ENCODE peak calls at places on chromosomes 4 and X, in six cellular contexts. F is IMR-90, E is mesendoderm, R is neuronal stem cell, H is trophoblast cell, P is H1. U is an unnamed sample.

GRCh38 chr4:40629401-40630334 is at the start of gene RBM47:
- DNase-seq in F (peak; percentile 40), R (peak; percentile 54), E (peak; percentile 92), P (peak; percentile 88), H (peak; percentile 92), U (peak; percentile 73)

GRCh38 chr4:150078996-150079581 is 844 bp downstream of the DCLK2 start:
- DNase-seq in E (peak; percentile 65), R (peak; percentile 31), P (peak; percentile 73), H (peak; percentile 20), F (peak; percentile 40), U (peak; percentile 70)

GRCh38 chr4:29278580-29278979 is 1441.6 kb upstream of the PCDH7 start:
- DNase-seq in P (no peak), E (no peak), H (no peak), F (peak; percentile 79), R (no peak), U (peak; percentile 41)

GRCh38 chr4:127047930-127048329 is 584.8 kb upstream of the INTU start:
- DNase-seq in P (no peak), E (no peak), F (peak; percentile 40), H (no peak), R (no peak), U (peak; percentile 39)

GRCh38 chr4:177505171-177505615 is 63.0 kb upstream of the AGA start:
- DNase-seq in E (peak; percentile 75), R (no peak), P (peak; percentile 76), H (no peak), F (no peak), U (no peak)

GRCh38 chrX:70042399-70043371 is 7.1 kb downstream of the AWAT2 start:
- DNase-seq in P (no peak), E (peak; percentile 71), R (no peak), F (peak; percentile 42), H (no peak), U (no peak)

GRCh38 chr4:128606173-128606572 is 203.3 kb upstream of the JADE1 start:
- DNase-seq in E (no peak), H (no peak), P (peak; percentile 24), F (peak; percentile 79), R (no peak), U (peak; percentile 22)

GRCh38 chr4:124641715-124642380 is 70.7 kb downstream of the ANKRD50 start:
- DNase-seq in P (no peak), E (no peak), F (peak; percentile 94), H (no peak), R (no peak), U (peak; percentile 54)

GRCh38 chrX:129823115-129823514 is 20.6 kb downstream of the ZDHHC9 start:
- DNase-seq in F (peak; percentile 15), P (no peak), H (peak; percentile 13), E (peak; percentile 39), R (no peak), U (peak; percentile 40)

GRCh38 chr4:95572304-95572991 is 23.7 kb upstream of the UNC5C start:
- DNase-seq in E (peak; percentile 85), P (peak; percentile 41), R (no peak), H (no peak), F (no peak), U (peak; percentile 79)

GRCh38 chr4:47145630-47146029 is 114.3 kb downstream of the GABRB1 start:
- DNase-seq in H (no peak), R (no peak), E (peak; percentile 55), P (no peak), F (peak; percentile 92), U (peak; percentile 80)

GRCh38 chrX:13220916-13221315 is 98.9 kb downstream of the ATXN3L start:
- DNase-seq in E (no peak), P (no peak), F (peak; percentile 84), R (no peak), H (no peak), U (peak; percentile 82)

GRCh38 chr4:147754037-147754445 is 22.2 kb downstream of the ARHGAP10 start:
- DNase-seq in F (peak; percentile 95), E (no peak), P (no peak), R (no peak), H (no peak), U (peak; percentile 88)

GRCh38 chrX:136907626-136908025 is 27.1 kb upstream of the RBMX start:
- DNase-seq in E (no peak), H (no peak), P (no peak), F (no peak), R (no peak), U (no peak)

GRCh38 chr4:127849505-127850234 is 31.0 kb upstream of the PLK4 start:
- DNase-seq in H (no peak), F (no peak), R (no peak), P (no peak), E (no peak), U (no peak)

GRCh38 chr4:87975466-87975865 is at the start of gene SPP1:
- DNase-seq in R (peak; percentile 32), F (peak; percentile 13), E (peak; percentile 91), P (no peak), H (no peak), U (peak; percentile 30)

GRCh38 chr4:8819421-8820177 is 52.0 kb downstream of the HMX1 start:
- DNase-seq in R (no peak), H (no peak), F (no peak), E (peak; percentile 13), P (peak; percentile 47), U (no peak)

GRCh38 chrX:113305496-113305895 is 464.9 kb upstream of the AMOT start:
- DNase-seq in H (no peak), E (no peak), F (peak; percentile 4), R (no peak), P (no peak), U (peak; percentile 60)

GRCh38 chr4:155787113-155787710 is 28.4 kb downstream of the GUCY1B1 start:
- DNase-seq in F (peak; percentile 70), P (no peak), H (peak; percentile 18), E (peak; percentile 71), R (peak; percentile 18), U (peak; percentile 74)

GRCh38 chr4:122476745-122477144 is 20.2 kb upstream of the IL2 start:
- DNase-seq in F (no peak), E (no peak), R (no peak), P (no peak), H (no peak), U (no peak)

GRCh38 chrX:16786791-16787735 is 797 bp downstream of the TXLNG start:
- DNase-seq in R (no peak), F (no peak), P (peak; percentile 46), H (no peak), E (no peak), U (no peak)

GRCh38 chrX:145552643-145553042 is 265.0 kb upstream of the SLITRK2 start:
- DNase-seq in P (no peak), E (no peak), F (no peak), R (no peak), H (no peak), U (no peak)

GRCh38 chr4:81650871-81651270 is 179.2 kb upstream of the RASGEF1B start:
- DNase-seq in P (no peak), R (no peak), F (no peak), H (peak; percentile 96), E (peak; percentile 99), U (no peak)

GRCh38 chr4:184728858-184729257 is 5.0 kb downstream of the CENPU start:
- DNase-seq in H (no peak), F (peak; percentile 37), E (no peak), R (no peak), P (no peak), U (no peak)

GRCh38 chr4:184722798-184723197 is 11.1 kb downstream of the CENPU start:
- DNase-seq in H (no peak), E (no peak), R (no peak), P (no peak), F (no peak), U (no peak)

GRCh38 chr4:184731056-184731455 is 2.8 kb downstream of the CENPU start:
- DNase-seq in H (no peak), E (no peak), F (no peak), R (no peak), P (no peak), U (no peak)

GRCh38 chr4:184732126-184732525 is 1.8 kb downstream of the CENPU start:
- DNase-seq in F (peak; percentile 35), H (no peak), P (no peak), R (no peak), E (no peak), U (no peak)

DNA sequence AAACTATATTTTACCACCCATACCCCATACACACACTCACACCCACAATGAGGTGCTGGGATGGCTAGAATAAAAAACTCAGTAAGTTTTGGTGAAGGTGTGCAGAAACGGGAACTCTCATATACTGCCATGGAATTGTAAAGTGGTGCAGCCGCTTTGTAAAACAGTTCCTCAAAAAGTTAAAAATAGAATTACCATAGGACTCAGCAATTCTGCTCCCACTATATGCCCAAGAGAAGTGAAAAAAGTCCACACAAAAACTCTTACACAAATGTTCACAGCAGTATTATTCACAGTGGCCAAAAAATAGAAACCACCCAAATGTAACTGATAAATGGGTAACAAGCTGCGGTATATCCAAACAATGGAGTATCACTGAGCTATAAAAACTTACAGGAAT is 6.5 kb downstream of the CENPU start:
- DNase-seq in F (no peak), E (no peak), P (no peak), R (no peak), H (no peak), U (no peak)
- H3K36me3 ChIP-seq in F (peaks cover 2% of the 10 kb centered on the region), E (no peaks in the 10 kb centered on the region), P (peaks cover 80% of the 10 kb centered on the region), R (peaks cover 21% of the 10 kb centered on the region), H (peaks cover 7% of the 10 kb centered on the region), U (peaks cover 7% of the 10 kb centered on the region)

GRCh38 chr4:130530505-130530904 is 1434.6 kb downstream of the C4orf33 start:
- DNase-seq in P (no peak), H (no peak), F (no peak), R (no peak), E (no peak), U (no peak)
- H2BK120ac ChIP-seq in P (no peak overlapping the region), H (no peak overlapping the region), F (no peak overlapping the region), R (no peak overlapping the region), E (no peak overlapping the region), U (no peak overlapping the region)

GRCh38 chr4:1317177-1318045 is 27.7 kb downstream of the MAEA start:
- DNase-seq in R (no peak), H (no peak), P (no peak), E (no peak), F (no peak), U (no peak)
- H3K36me3 ChIP-seq in R (peaks cover 51% of the 10 kb centered on the region), H (peaks cover 69% of the 10 kb centered on the region), P (peaks cover 45% of the 10 kb centered on the region), E (peaks cover 7% of the 10 kb centered on the region), F (peaks cover 57% of the 10 kb centered on the region), U (peaks cover 78% of the 10 kb centered on the region)

GRCh38 chr4:148850257-148850995 is 408.2 kb upstream of the NR3C2 start:
- DNase-seq in E (no peak), R (no peak), F (no peak), H (peak; percentile 41), P (no peak), U (no peak)
- H2BK120ac ChIP-seq in E (no peak overlapping the region), R (no peak overlapping the region), F (no peak overlapping the region), H (no peak overlapping the region), P (no peak overlapping the region), U (no peak overlapping the region)

GRCh38 chr4:79397951-79398350 is 10.1 kb downstream of the GK2 start:
- DNase-seq in E (peak; percentile 48), P (no peak), F (no peak), R (no peak), H (no peak), U (no peak)

GRCh38 chr4:79390890-79391289 is 17.1 kb downstream of the GK2 start:
- DNase-seq in H (no peak), P (no peak), E (no peak), R (no peak), F (no peak), U (no peak)

GRCh38 chr4:79396794-79397193 is 11.2 kb downstream of the GK2 start:
- DNase-seq in F (no peak), P (no peak), E (no peak), H (no peak), R (no peak), U (no peak)

GRCh38 chr4:79399076-79399475 is 9.0 kb downstream of the GK2 start:
- DNase-seq in E (no peak), R (no peak), H (no peak), F (no peak), P (no peak), U (no peak)

GRCh38 chr4:79395883-79396282 is 12.1 kb downstream of the GK2 start:
- DNase-seq in F (no peak), E (peak; percentile 6), P (no peak), R (no peak), H (no peak), U (no peak)
- H3K36me3 ChIP-seq in F (no peaks in the 10 kb centered on the region), E (no peaks in the 10 kb centered on the region), P (no peaks in the 10 kb centered on the region), R (no peaks in the 10 kb centered on the region), H (no peaks in the 10 kb centered on the region), U (no peaks in the 10 kb centered on the region)

U was measured in mesenchymal stem cell.